ENCODE peak calls at places on chromosomes 5 and 9, in five cellular contexts. Z is HCT116, A is breast epithelium, C is upper lobe of left lung, I is sigmoid colon. Q is an unnamed sample.

GRCh38 chr9:15346837-15347236 is 39.8 kb upstream of the TTC39B start:
- DNase-seq in C (no peak), Z (no peak), A (no peak), I (no peak), Q (no peak)

GRCh38 chr5:136435951-136436544 is 70.7 kb upstream of the TRPC7 start:
- DNase-seq in C (no peak), Z (no peak), A (no peak), I (no peak), Q (no peak)

GRCh38 chr9:31807574-31808256 is 576.7 kb upstream of the ACO1 start:
- DNase-seq in Z (peak), C (no peak), A (no peak), I (no peak), Q (no peak)

GRCh38 chr5:133735346-133735745 is 123.0 kb upstream of the FSTL4 start:
- DNase-seq in A (no peak), Z (no peak), C (no peak), I (no peak), Q (no peak)

GRCh38 chr5:59126665-59127354 is 543.9 kb downstream of the RAB3C start:
- DNase-seq in I (no peak), A (no peak), Z (no peak), C (no peak), Q (no peak)

GRCh38 chr9:7058539-7058938 is 300.8 kb downstream of the KDM4C start:
- DNase-seq in Z (no peak), C (no peak), A (no peak), I (no peak), Q (no peak)

GRCh38 chr5:107513337-107514125 is 157.2 kb downstream of the EFNA5 start:
- DNase-seq in I (no peak), Z (no peak), A (no peak), C (no peak), Q (no peak)

GRCh38 chr5:72539038-72539437 is 31.8 kb upstream of the ZNF366 start:
- DNase-seq in C (no peak), I (no peak), Z (no peak), A (no peak), Q (no peak)

GRCh38 chr9:119917175-119917574 is 547.9 kb upstream of the BRINP1 start:
- DNase-seq in A (no peak), Z (no peak), C (no peak), I (no peak), Q (no peak)

GRCh38 chr5:3349704-3350565 is 245.7 kb upstream of the IRX1 start:
- DNase-seq in Z (no peak), A (no peak), C (no peak), I (peak), Q (peak)

GRCh38 chr9:124771867-124772621 is 933 bp upstream of the NR6A1 start:
- DNase-seq in A (peak), C (peak), I (no peak), Z (peak), Q (no peak)

GRCh38 chr5:181159286-181160143 is 12.1 kb downstream of the OR2V2 start:
- DNase-seq in A (peak), C (peak), I (peak), Z (peak), Q (no peak)

GRCh38 chr9:35272989-35273388 is 111.2 kb downstream of the UNC13B start:
- DNase-seq in A (no peak), Z (no peak), I (no peak), C (no peak), Q (no peak)

GRCh38 chr9:136572596-136573313 is 26.9 kb upstream of the NOTCH1 start:
- DNase-seq in Z (no peak), I (no peak), A (no peak), C (no peak), Q (no peak)

GRCh38 chr5:25573691-25574090 is 928.9 kb upstream of the CDH10 start:
- DNase-seq in C (no peak), A (no peak), Z (no peak), I (no peak), Q (no peak)

GRCh38 chr5:154465169-154465568 is 12.9 kb downstream of the HAND1 start:
- DNase-seq in C (no peak), A (no peak), I (no peak), Z (peak), Q (no peak)

GRCh38 chr5:74199005-74199404 is 441.5 kb downstream of the ENC1 start:
- DNase-seq in Z (no peak), A (no peak), I (no peak), C (no peak), Q (no peak)

GRCh38 chr9:82726404-82727276 is 336.3 kb downstream of the RASEF start:
- DNase-seq in A (no peak), Z (no peak), I (no peak), C (no peak), Q (no peak)

GRCh38 chr9:70165006-70165602 is 93.7 kb upstream of the SMC5 start:
- DNase-seq in I (no peak), Z (no peak), A (no peak), C (no peak), Q (no peak)

GRCh38 chr5:83414601-83415000 is 56.9 kb upstream of the VCAN start:
- DNase-seq in A (no peak), I (no peak), C (no peak), Z (no peak), Q (no peak)

DNA sequence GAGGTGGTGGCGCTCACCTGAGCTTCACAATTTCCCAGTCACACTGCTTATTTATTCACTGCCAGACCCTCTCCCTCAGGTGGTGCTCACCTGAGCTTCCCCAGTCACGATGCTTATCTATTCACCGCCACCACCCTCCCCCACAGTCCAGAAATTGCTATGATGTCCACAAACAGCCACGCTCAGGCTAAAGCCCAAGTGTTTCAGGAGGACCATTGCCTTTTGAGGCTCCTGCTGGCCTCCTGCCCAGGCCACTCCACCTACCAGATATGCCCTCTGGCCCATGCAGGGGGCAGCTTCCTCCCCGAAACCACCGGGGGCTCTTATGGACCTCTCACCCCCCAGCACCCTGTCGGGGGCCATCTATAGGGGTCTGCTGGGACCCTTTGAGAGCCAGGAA is 4.6 kb downstream of the PDLIM7 start:
- DNase-seq in I (no peak), Z (no peak), C (peak), A (no peak), Q (no peak)
- TF ChIP-seq POLR2A in I (no peak), Z (no peak), C (no peak), A (no peak), Q (no peak)

DNA sequence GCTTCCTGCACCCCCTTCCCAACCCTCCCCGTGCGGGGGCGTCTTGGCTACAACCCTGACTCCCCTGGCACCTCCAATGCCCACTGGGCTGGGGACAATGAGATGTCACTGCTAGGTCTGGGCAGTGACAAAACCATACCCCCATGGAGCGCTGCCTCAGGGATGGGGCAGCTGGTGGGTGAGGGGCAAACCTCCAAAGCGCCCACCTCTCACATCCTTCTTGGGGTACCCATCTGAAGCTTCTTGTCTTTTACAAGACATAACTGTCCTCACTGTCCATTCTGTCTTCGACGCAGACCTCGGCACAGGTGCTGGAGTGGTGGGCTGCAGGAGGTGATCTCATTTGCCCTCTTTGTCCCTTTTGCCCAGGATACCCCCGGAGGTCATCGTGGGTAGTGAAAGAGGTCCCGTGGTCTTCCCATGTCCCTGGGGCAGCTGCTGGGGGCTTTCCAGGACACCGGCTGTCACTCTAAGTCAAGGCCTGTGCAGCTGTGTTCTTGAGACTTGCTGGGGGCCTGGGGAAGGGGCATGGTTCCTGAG is 27.8 kb upstream of the CSF1R start:
- DNase-seq in I (no peak), Z (no peak), C (no peak), A (peak), Q (peak)
- TF ChIP-seq CTCF in I (no peak), Z (peak), C (no peak), A (no peak), Q (no peak)

GRCh38 chr5:65926276-65926761 is at the start of gene ERBIN:
- DNase-seq in C (peak), Z (no peak), I (peak), A (peak), Q (no peak)
- TF ChIP-seq POLR2AphosphoS5 in C (peak), Z (peak), I (peak), A (peak), Q (no peak)

GRCh38 chr5:62412549-62413329 is at the start of gene IPO11:
- DNase-seq in C (peak), I (peak), Z (peak), A (peak), Q (peak)
- TF ChIP-seq POLR2A in C (peak), I (peak), Z (peak), A (peak), Q (peak)

DNA sequence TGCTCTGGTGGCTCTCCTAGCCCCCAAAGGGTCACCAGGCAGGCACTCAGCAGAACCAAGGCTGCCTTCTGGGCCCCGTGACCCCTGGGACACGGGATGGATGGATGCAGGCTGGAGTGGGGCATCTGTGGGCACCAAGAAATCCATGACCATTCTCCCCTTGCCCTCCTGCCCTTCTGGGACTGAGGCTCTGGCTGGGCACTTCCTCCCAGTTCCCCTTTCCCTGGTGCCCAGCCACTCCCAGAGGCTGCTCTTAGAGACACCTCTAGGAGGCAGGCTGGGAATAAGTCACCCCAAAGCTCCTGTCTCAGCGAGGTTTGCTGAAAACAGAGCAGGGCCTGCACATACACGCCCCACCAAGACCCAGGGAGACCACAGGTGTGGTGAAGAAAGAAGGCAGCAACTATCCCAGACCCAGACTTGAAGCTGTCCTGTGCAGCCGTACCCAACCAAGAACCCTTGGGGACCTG is 943 bp downstream of the STING1 start:
- DNase-seq in A (no peak), I (peak), C (peak), Z (no peak), Q (no peak)
- TF ChIP-seq CTCF in A (peak), I (no peak), C (peak), Z (peak), Q (no peak)

GRCh38 chr5:1106385-1107166 is 5.3 kb downstream of the SLC12A7 start:
- DNase-seq in C (no peak), Z (no peak), I (no peak), A (no peak), Q (no peak)

GRCh38 chr5:1108008-1108864 is 3.6 kb downstream of the SLC12A7 start:
- DNase-seq in A (no peak), C (no peak), I (no peak), Z (no peak), Q (no peak)

GRCh38 chr5:1108865-1109174 is 3.0 kb downstream of the SLC12A7 start:
- DNase-seq in Z (no peak), I (no peak), A (no peak), C (no peak), Q (no peak)

GRCh38 chr5:1105350-1106265 is 6.3 kb downstream of the SLC12A7 start:
- DNase-seq in A (no peak), Z (no peak), I (no peak), C (no peak), Q (no peak)

GRCh38 chr5:1107167-1108007 is 4.5 kb downstream of the SLC12A7 start:
- DNase-seq in A (no peak), I (no peak), Z (no peak), C (no peak), Q (no peak)
- TF ChIP-seq POLR2AphosphoS5 in A (no peak), I (no peak), Z (no peak), C (no peak), Q (no peak)

Q was measured in vagina.